ENCODE peak calls at places on chromosomes 12 and 14, in ten cellular contexts. O is K562; N is left lung; T is adrenal gland; V is fibroblast of the aortic adventitia; A is esophagus squamous epithelium; I is CD8-positive, alpha-beta T cell; K is astrocyte of the cerebellum; B is MG63; Q is tibial artery. P is an unnamed sample.

GRCh38 chr12:88182431-88182830 is 40.3 kb downstream of the TMTC3 start:
- DNase-seq in O (no peak), N (no peak), T (no peak), V (no peak), A (no peak), I (no peak), K (no peak), B (no peak), Q (no peak), P (no peak)

GRCh38 chr14:72708708-72709475 is 185.0 kb downstream of the DPF3 start:
- DNase-seq in O (no peak), N (no peak), T (no peak), V (no peak), A (no peak), I (no peak), K (no peak), B (no peak), Q (no peak), P (no peak)

GRCh38 chr14:63752449-63753169 is 24.7 kb upstream of the SGPP1 start:
- DNase-seq in O (no peak), N (no peak), T (no peak), V (peak; percentile 25), A (no peak), I (no peak), K (peak; percentile 18), B (peak; percentile 72), Q (no peak), P (no peak)

GRCh38 chr14:85463512-85463911 is 66.4 kb upstream of the FLRT2 start:
- DNase-seq in O (no peak), N (no peak), T (no peak), V (no peak), A (no peak), I (no peak), K (no peak), B (no peak), Q (no peak), P (no peak)

GRCh38 chr12:121513464-121514183 is 67.2 kb downstream of the KDM2B start:
- DNase-seq in O (peak; percentile 96), N (no peak), T (no peak), V (no peak), A (no peak), I (no peak), K (no peak), B (peak; percentile 53), Q (no peak), P (no peak)

GRCh38 chr14:90256354-90257131 is at the start of gene PSMC1:
- DNase-seq in O (peak; percentile 81), N (peak; percentile 95), T (peak; percentile 92), V (peak; percentile 96), A (peak; percentile 45), I (peak; percentile 84), K (peak; percentile 88), B (peak; percentile 89), Q (peak; percentile 94), P (peak; percentile 84)

GRCh38 chr14:60922050-60922449 is 58.8 kb downstream of the TRMT5 start:
- DNase-seq in O (no peak), N (no peak), T (no peak), V (peak; percentile 33), A (no peak), I (no peak), K (no peak), B (no peak), Q (no peak), P (no peak)

GRCh38 chr12:57722716-57723629 is 15.6 kb downstream of the AGAP2 start:
- DNase-seq in O (no peak), N (no peak), T (no peak), V (no peak), A (no peak), I (no peak), K (no peak), B (no peak), Q (no peak), P (no peak)

GRCh38 chr12:68373836-68374314 is 41.7 kb upstream of the MDM1 start:
- DNase-seq in O (no peak), N (no peak), T (no peak), V (no peak), A (no peak), I (no peak), K (no peak), B (no peak), Q (no peak), P (no peak)

GRCh38 chr12:69008510-69008909 is 75.5 kb upstream of the CPM start:
- DNase-seq in O (no peak), N (no peak), T (no peak), V (no peak), A (no peak), I (no peak), K (no peak), B (no peak), Q (no peak), P (no peak)

GRCh38 chr14:61891251-61891650 is 129.0 kb downstream of the SNAPC1 start:
- DNase-seq in O (no peak), N (no peak), T (no peak), V (peak; percentile 2), A (no peak), I (no peak), K (no peak), B (peak; percentile 1), Q (no peak), P (no peak)

GRCh38 chr12:22234561-22234960 is 99.9 kb downstream of the ST8SIA1 start:
- DNase-seq in O (no peak), N (no peak), T (no peak), V (peak; percentile 86), A (no peak), I (no peak), K (peak; percentile 55), B (peak; percentile 78), Q (no peak), P (no peak)

GRCh38 chr12:10186299-10186698 is 7.5 kb downstream of the TMEM52B start:
- DNase-seq in O (no peak), N (peak; percentile 90), T (peak; percentile 34), V (no peak), A (no peak), I (no peak), K (no peak), B (no peak), Q (peak; percentile 76), P (no peak)

GRCh38 chr14:96253140-96253539 is 2.9 kb upstream of the BDKRB1 start:
- DNase-seq in O (no peak), N (peak; percentile 14), T (no peak), V (peak; percentile 94), A (no peak), I (no peak), K (peak; percentile 68), B (peak; percentile 86), Q (no peak), P (no peak)

GRCh38 chr14:95359974-95360826 is 40.5 kb upstream of the CLMN start:
- DNase-seq in O (no peak), N (no peak), T (no peak), V (no peak), A (no peak), I (no peak), K (peak; percentile 22), B (no peak), Q (no peak), P (no peak)

GRCh38 chr14:67674139-67674479 is 323 bp downstream of the VTI1B start:
- DNase-seq in O (peak; percentile 73), N (peak; percentile 94), T (peak; percentile 77), V (peak; percentile 30), A (no peak), I (peak; percentile 49), K (no peak), B (peak; percentile 71), Q (peak; percentile 83), P (peak; percentile 40)

GRCh38 chr12:124422142-124422569 is 127.3 kb downstream of the RFLNA start:
- DNase-seq in O (peak; percentile 58), N (no peak), T (no peak), V (peak; percentile 23), A (no peak), I (no peak), K (no peak), B (no peak), Q (peak; percentile 93), P (peak; percentile 80)
- H3K4me3 ChIP-seq in O (no peak overlapping the region), N (no peak overlapping the region), T (no peak overlapping the region), V (peak overlapping the region; percentile 40), A (no peak overlapping the region), I (no peak overlapping the region), K (no peak overlapping the region), B (peak overlapping the region; percentile 12), Q (peak overlapping the region; percentile 47), P (peak overlapping the region; percentile 9)

GRCh38 chr14:74955229-74955999 is at the start of gene PGF:
- DNase-seq in O (peak; percentile 69), N (peak; percentile 95), T (peak; percentile 75), V (no peak), A (no peak), I (peak; percentile 35), K (no peak), B (peak; percentile 60), Q (peak; percentile 89), P (no peak)

GRCh38 chr14:74954232-74954946 is 1.0 kb downstream of the PGF start:
- DNase-seq in O (no peak), N (peak; percentile 78), T (no peak), V (no peak), A (no peak), I (no peak), K (no peak), B (no peak), Q (peak; percentile 82), P (no peak)

GRCh38 chr14:74953686-74954085 is 1.7 kb downstream of the PGF start:
- DNase-seq in O (no peak), N (peak; percentile 27), T (no peak), V (no peak), A (no peak), I (no peak), K (no peak), B (no peak), Q (no peak), P (no peak)

GRCh38 chr14:74956000-74956279 is 543 bp upstream of the PGF start:
- DNase-seq in O (no peak), N (no peak), T (no peak), V (no peak), A (no peak), I (no peak), K (no peak), B (no peak), Q (no peak), P (no peak)

DNA sequence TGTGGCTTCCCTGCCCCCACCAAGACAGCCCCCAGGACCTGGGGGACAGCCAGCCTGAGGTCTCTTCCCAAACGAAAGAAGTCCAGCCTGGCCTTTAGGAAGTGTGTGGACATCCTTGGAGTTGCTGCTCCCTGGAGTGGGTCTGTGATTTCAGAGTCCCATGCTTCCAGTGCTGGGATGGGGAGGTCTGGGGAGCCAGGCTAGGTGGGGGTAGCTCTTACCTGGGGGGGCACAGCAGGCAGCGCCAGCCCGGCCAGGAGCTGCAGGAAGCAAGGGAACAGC is 509 bp downstream of the PGF start:
- DNase-seq in O (no peak), N (no peak), T (no peak), V (no peak), A (no peak), I (no peak), K (no peak), B (no peak), Q (no peak), P (no peak)
- H3K4me3 ChIP-seq in O (peak overlapping the region; percentile 43), N (peak overlapping the region; percentile 38), T (no peak overlapping the region), V (peak overlapping the region; percentile 61), A (peak overlapping the region; percentile 45), I (peak overlapping the region; percentile 50), K (peak overlapping the region; percentile 51), B (peak overlapping the region; percentile 60), Q (peak overlapping the region; percentile 69), P (peak overlapping the region; percentile 77)

GRCh38 chr12:234891-235415 is 21.0 kb upstream of the SLC6A12 start:
- DNase-seq in O (no peak), N (no peak), T (no peak), V (no peak), A (no peak), I (no peak), K (no peak), B (no peak), Q (peak; percentile 28), P (no peak)
- H3K4me3 ChIP-seq in O (no peak overlapping the region), N (no peak overlapping the region), T (no peak overlapping the region), V (no peak overlapping the region), A (no peak overlapping the region), I (no peak overlapping the region), K (no peak overlapping the region), B (no peak overlapping the region), Q (no peak overlapping the region), P (no peak overlapping the region)

GRCh38 chr14:105938055-105938863 is 411.9 kb downstream of the TMEM121 start:
- DNase-seq in O (no peak), N (peak; percentile 54), T (no peak), V (no peak), A (no peak), I (no peak), K (no peak), B (no peak), Q (peak; percentile 54), P (no peak)
- H3K4me3 ChIP-seq in O (no peak overlapping the region), N (no peak overlapping the region), T (no peak overlapping the region), V (no peak overlapping the region), A (no peak overlapping the region), I (no peak overlapping the region), K (no peak overlapping the region), B (no peak overlapping the region), Q (no peak overlapping the region), P (no peak overlapping the region)